ENCODE peak calls at places on chromosomes 4 and X, in six cellular contexts. One of them, this sample, is unnamed.
A peak's percentile ranks its signal among the peaks of the same experiment; 100 is the strongest.

GRCh38 chr4:128267745-128268144 is 19.9 kb downstream of the PGRMC2 start:
- DNase-seq in heart right ventricle: no peak
- DNase-seq in sigmoid colon: no peak
- DNase-seq in AG04449: no peak
- DNase-seq in fibroblast of pulmonary artery: no peak
- DNase-seq in stimulated activated CD8-positive, alpha-beta memory T cell treated with anti-CD3 and anti-CD28 coated beads, Interleukin-15, amount 100 ng/mL, for 24 hours: no peak
- DNase-seq in this sample: no peak

GRCh38 chr4:76690091-76690905 is 207.6 kb downstream of the SOWAHB start:
- DNase-seq in heart right ventricle: no peak
- DNase-seq in sigmoid colon: no peak
- DNase-seq in AG04449: no peak
- DNase-seq in fibroblast of pulmonary artery: no peak
- DNase-seq in stimulated activated CD8-positive, alpha-beta memory T cell treated with anti-CD3 and anti-CD28 coated beads, Interleukin-15, amount 100 ng/mL, for 24 hours: no peak
- DNase-seq in this sample: no peak

GRCh38 chr4:11843927-11844326 is 415.2 kb upstream of the HS3ST1 start:
- DNase-seq in heart right ventricle: no peak
- DNase-seq in sigmoid colon: no peak
- DNase-seq in AG04449: no peak
- DNase-seq in fibroblast of pulmonary artery: no peak
- DNase-seq in stimulated activated CD8-positive, alpha-beta memory T cell treated with anti-CD3 and anti-CD28 coated beads, Interleukin-15, amount 100 ng/mL, for 24 hours: no peak
- DNase-seq in this sample: no peak

GRCh38 chrX:40964633-40965586 is 120.3 kb upstream of the USP9X start:
- DNase-seq in heart right ventricle: no peak
- DNase-seq in sigmoid colon: no peak
- DNase-seq in AG04449: no peak
- DNase-seq in fibroblast of pulmonary artery: no peak
- DNase-seq in stimulated activated CD8-positive, alpha-beta memory T cell treated with anti-CD3 and anti-CD28 coated beads, Interleukin-15, amount 100 ng/mL, for 24 hours: no peak
- DNase-seq in this sample: no peak

GRCh38 chr4:157550028-157550427 is 329.5 kb downstream of the GRIA2 start:
- DNase-seq in heart right ventricle: no peak
- DNase-seq in sigmoid colon: no peak
- DNase-seq in AG04449: no peak
- DNase-seq in fibroblast of pulmonary artery: no peak
- DNase-seq in stimulated activated CD8-positive, alpha-beta memory T cell treated with anti-CD3 and anti-CD28 coated beads, Interleukin-15, amount 100 ng/mL, for 24 hours: no peak
- DNase-seq in this sample: no peak

GRCh38 chrX:139194571-139195280 is 335.8 kb upstream of the F9 start:
- DNase-seq in heart right ventricle: peak; percentile 15
- DNase-seq in sigmoid colon: no peak
- DNase-seq in AG04449: no peak
- DNase-seq in fibroblast of pulmonary artery: no peak
- DNase-seq in stimulated activated CD8-positive, alpha-beta memory T cell treated with anti-CD3 and anti-CD28 coated beads, Interleukin-15, amount 100 ng/mL, for 24 hours: no peak
- DNase-seq in this sample: no peak

GRCh38 chr4:16337936-16338335 is 111.7 kb upstream of the TAPT1 start:
- DNase-seq in heart right ventricle: no peak
- DNase-seq in sigmoid colon: no peak
- DNase-seq in AG04449: no peak
- DNase-seq in fibroblast of pulmonary artery: peak; percentile 31
- DNase-seq in stimulated activated CD8-positive, alpha-beta memory T cell treated with anti-CD3 and anti-CD28 coated beads, Interleukin-15, amount 100 ng/mL, for 24 hours: no peak
- DNase-seq in this sample: no peak

GRCh38 chr4:151361966-151362365 is 36.6 kb upstream of the SH3D19 start:
- DNase-seq in heart right ventricle: no peak
- DNase-seq in sigmoid colon: no peak
- DNase-seq in AG04449: no peak
- DNase-seq in fibroblast of pulmonary artery: no peak
- DNase-seq in stimulated activated CD8-positive, alpha-beta memory T cell treated with anti-CD3 and anti-CD28 coated beads, Interleukin-15, amount 100 ng/mL, for 24 hours: no peak
- DNase-seq in this sample: no peak

GRCh38 chr4:101020956-101021355 is 326.4 kb downstream of the PPP3CA start:
- DNase-seq in heart right ventricle: no peak
- DNase-seq in sigmoid colon: no peak
- DNase-seq in AG04449: no peak
- DNase-seq in fibroblast of pulmonary artery: peak; percentile 80
- DNase-seq in stimulated activated CD8-positive, alpha-beta memory T cell treated with anti-CD3 and anti-CD28 coated beads, Interleukin-15, amount 100 ng/mL, for 24 hours: no peak
- DNase-seq in this sample: no peak

GRCh38 chrX:121579016-121579760 is 531.8 kb downstream of the GLUD2 start:
- DNase-seq in heart right ventricle: peak; percentile 13
- DNase-seq in sigmoid colon: no peak
- DNase-seq in AG04449: no peak
- DNase-seq in fibroblast of pulmonary artery: peak; percentile 53
- DNase-seq in stimulated activated CD8-positive, alpha-beta memory T cell treated with anti-CD3 and anti-CD28 coated beads, Interleukin-15, amount 100 ng/mL, for 24 hours: no peak
- DNase-seq in this sample: no peak

GRCh38 chr4:57043304-57044251 is 64.9 kb downstream of the POLR2B start:
- DNase-seq in heart right ventricle: peak; percentile 75
- DNase-seq in sigmoid colon: no peak
- DNase-seq in AG04449: peak; percentile 60
- DNase-seq in fibroblast of pulmonary artery: peak; percentile 82
- DNase-seq in stimulated activated CD8-positive, alpha-beta memory T cell treated with anti-CD3 and anti-CD28 coated beads, Interleukin-15, amount 100 ng/mL, for 24 hours: no peak
- DNase-seq in this sample: no peak

GRCh38 chrX:107654778-107655761 is 26.8 kb downstream of the PRPS1 start:
- DNase-seq in heart right ventricle: peak; percentile 50
- DNase-seq in sigmoid colon: peak; percentile 88
- DNase-seq in AG04449: no peak
- DNase-seq in fibroblast of pulmonary artery: peak; percentile 80
- DNase-seq in stimulated activated CD8-positive, alpha-beta memory T cell treated with anti-CD3 and anti-CD28 coated beads, Interleukin-15, amount 100 ng/mL, for 24 hours: no peak
- DNase-seq in this sample: no peak

GRCh38 chr4:119300388-119301131 is 21.4 kb downstream of the FABP2 start:
- DNase-seq in heart right ventricle: peak; percentile 92
- DNase-seq in sigmoid colon: peak; percentile 96
- DNase-seq in AG04449: peak; percentile 63
- DNase-seq in fibroblast of pulmonary artery: peak; percentile 92
- DNase-seq in stimulated activated CD8-positive, alpha-beta memory T cell treated with anti-CD3 and anti-CD28 coated beads, Interleukin-15, amount 100 ng/mL, for 24 hours: peak; percentile 80
- DNase-seq in this sample: no peak

GRCh38 chr4:127606823-127607222 is 25.9 kb upstream of the INTU start:
- DNase-seq in heart right ventricle: no peak
- DNase-seq in sigmoid colon: no peak
- DNase-seq in AG04449: no peak
- DNase-seq in fibroblast of pulmonary artery: no peak
- DNase-seq in stimulated activated CD8-positive, alpha-beta memory T cell treated with anti-CD3 and anti-CD28 coated beads, Interleukin-15, amount 100 ng/mL, for 24 hours: no peak
- DNase-seq in this sample: no peak

GRCh38 chr4:21307709-21308108 is 607.5 kb downstream of the PACRGL start:
- DNase-seq in heart right ventricle: no peak
- DNase-seq in sigmoid colon: no peak
- DNase-seq in AG04449: no peak
- DNase-seq in fibroblast of pulmonary artery: no peak
- DNase-seq in stimulated activated CD8-positive, alpha-beta memory T cell treated with anti-CD3 and anti-CD28 coated beads, Interleukin-15, amount 100 ng/mL, for 24 hours: no peak
- DNase-seq in this sample: no peak

GRCh38 chrX:41491267-41492004 is 44.3 kb downstream of the NYX start:
- DNase-seq in heart right ventricle: no peak
- DNase-seq in sigmoid colon: peak; percentile 75
- DNase-seq in AG04449: peak; percentile 58
- DNase-seq in fibroblast of pulmonary artery: peak; percentile 89
- DNase-seq in stimulated activated CD8-positive, alpha-beta memory T cell treated with anti-CD3 and anti-CD28 coated beads, Interleukin-15, amount 100 ng/mL, for 24 hours: no peak
- DNase-seq in this sample: no peak

GRCh38 chrX:27966955-27967354 is 14.3 kb downstream of the DCAF8L1 start:
- DNase-seq in heart right ventricle: no peak
- DNase-seq in sigmoid colon: no peak
- DNase-seq in AG04449: no peak
- DNase-seq in fibroblast of pulmonary artery: peak; percentile 89
- DNase-seq in stimulated activated CD8-positive, alpha-beta memory T cell treated with anti-CD3 and anti-CD28 coated beads, Interleukin-15, amount 100 ng/mL, for 24 hours: no peak
- DNase-seq in this sample: no peak

GRCh38 chrX:148500428-148501120 is at the start of gene AFF2:
- DNase-seq in heart right ventricle: peak; percentile 4
- DNase-seq in sigmoid colon: no peak
- DNase-seq in AG04449: no peak
- DNase-seq in fibroblast of pulmonary artery: peak; percentile 9
- DNase-seq in stimulated activated CD8-positive, alpha-beta memory T cell treated with anti-CD3 and anti-CD28 coated beads, Interleukin-15, amount 100 ng/mL, for 24 hours: no peak
- DNase-seq in this sample: no peak

GRCh38 chrX:65697173-65697572 is 29.7 kb downstream of the MSN start:
- DNase-seq in heart right ventricle: no peak
- DNase-seq in sigmoid colon: no peak
- DNase-seq in AG04449: no peak
- DNase-seq in fibroblast of pulmonary artery: peak; percentile 47
- DNase-seq in stimulated activated CD8-positive, alpha-beta memory T cell treated with anti-CD3 and anti-CD28 coated beads, Interleukin-15, amount 100 ng/mL, for 24 hours: no peak
- DNase-seq in this sample: no peak

GRCh38 chr4:74549936-74550335 is 105.0 kb downstream of the AREG start:
- DNase-seq in heart right ventricle: no peak
- DNase-seq in sigmoid colon: no peak
- DNase-seq in AG04449: no peak
- DNase-seq in fibroblast of pulmonary artery: peak; percentile 39
- DNase-seq in stimulated activated CD8-positive, alpha-beta memory T cell treated with anti-CD3 and anti-CD28 coated beads, Interleukin-15, amount 100 ng/mL, for 24 hours: no peak
- DNase-seq in this sample: no peak

GRCh38 chr4:153464068-153464467 is 2.1 kb upstream of the TMEM131L start:
- DNase-seq in heart right ventricle: no peak
- DNase-seq in sigmoid colon: no peak
- DNase-seq in AG04449: no peak
- DNase-seq in fibroblast of pulmonary artery: no peak
- DNase-seq in stimulated activated CD8-positive, alpha-beta memory T cell treated with anti-CD3 and anti-CD28 coated beads, Interleukin-15, amount 100 ng/mL, for 24 hours: no peak
- DNase-seq in this sample: no peak

GRCh38 chr4:57280481-57280880 is 170.3 kb upstream of the IGFBP7 start:
- DNase-seq in heart right ventricle: no peak
- DNase-seq in sigmoid colon: no peak
- DNase-seq in AG04449: no peak
- DNase-seq in fibroblast of pulmonary artery: no peak
- DNase-seq in stimulated activated CD8-positive, alpha-beta memory T cell treated with anti-CD3 and anti-CD28 coated beads, Interleukin-15, amount 100 ng/mL, for 24 hours: no peak
- DNase-seq in this sample: no peak

GRCh38 chr4:171565130-171565788 is 247.9 kb upstream of the GALNTL6 start:
- DNase-seq in heart right ventricle: no peak
- DNase-seq in sigmoid colon: no peak
- DNase-seq in AG04449: no peak
- DNase-seq in fibroblast of pulmonary artery: no peak
- DNase-seq in stimulated activated CD8-positive, alpha-beta memory T cell treated with anti-CD3 and anti-CD28 coated beads, Interleukin-15, amount 100 ng/mL, for 24 hours: no peak
- DNase-seq in this sample: no peak

GRCh38 chr4:17511041-17511949 is 595 bp downstream of the QDPR start:
- DNase-seq in heart right ventricle: peak; percentile 44
- DNase-seq in sigmoid colon: peak; percentile 85
- DNase-seq in AG04449: no peak
- DNase-seq in fibroblast of pulmonary artery: peak; percentile 52
- DNase-seq in stimulated activated CD8-positive, alpha-beta memory T cell treated with anti-CD3 and anti-CD28 coated beads, Interleukin-15, amount 100 ng/mL, for 24 hours: no peak
- DNase-seq in this sample: no peak

GRCh38 chr4:82484987-82485783 is 54.8 kb downstream of the ENOPH1 start:
- DNase-seq in heart right ventricle: peak; percentile 20
- DNase-seq in sigmoid colon: no peak
- DNase-seq in AG04449: no peak
- DNase-seq in fibroblast of pulmonary artery: peak; percentile 22
- DNase-seq in stimulated activated CD8-positive, alpha-beta memory T cell treated with anti-CD3 and anti-CD28 coated beads, Interleukin-15, amount 100 ng/mL, for 24 hours: no peak
- DNase-seq in this sample: no peak

GRCh38 chr4:64545593-64545992 is 136.3 kb upstream of the TECRL start:
- DNase-seq in heart right ventricle: no peak
- DNase-seq in sigmoid colon: no peak
- DNase-seq in AG04449: no peak
- DNase-seq in fibroblast of pulmonary artery: no peak
- DNase-seq in stimulated activated CD8-positive, alpha-beta memory T cell treated with anti-CD3 and anti-CD28 coated beads, Interleukin-15, amount 100 ng/mL, for 24 hours: no peak
- DNase-seq in this sample: no peak

GRCh38 chrX:156002517-156002916 is 5.0 kb downstream of the IL9R start:
- DNase-seq in heart right ventricle: no peak
- DNase-seq in sigmoid colon: no peak
- DNase-seq in AG04449: no peak
- DNase-seq in fibroblast of pulmonary artery: no peak
- DNase-seq in stimulated activated CD8-positive, alpha-beta memory T cell treated with anti-CD3 and anti-CD28 coated beads, Interleukin-15, amount 100 ng/mL, for 24 hours: no peak
- DNase-seq in this sample: no peak

GRCh38 chrX:151488677-151489076 is 74.8 kb upstream of the PASD1 start:
- DNase-seq in heart right ventricle: no peak
- DNase-seq in sigmoid colon: no peak
- DNase-seq in AG04449: no peak
- DNase-seq in fibroblast of pulmonary artery: no peak
- DNase-seq in stimulated activated CD8-positive, alpha-beta memory T cell treated with anti-CD3 and anti-CD28 coated beads, Interleukin-15, amount 100 ng/mL, for 24 hours: no peak
- DNase-seq in this sample: no peak

GRCh38 chr4:40438384-40439026 is 103.4 kb downstream of the CHRNA9 start:
- DNase-seq in heart right ventricle: no peak
- DNase-seq in sigmoid colon: no peak
- DNase-seq in AG04449: no peak
- DNase-seq in fibroblast of pulmonary artery: no peak
- DNase-seq in stimulated activated CD8-positive, alpha-beta memory T cell treated with anti-CD3 and anti-CD28 coated beads, Interleukin-15, amount 100 ng/mL, for 24 hours: no peak
- DNase-seq in this sample: no peak

GRCh38 chr4:65665951-65666523 is 4.3 kb downstream of the EPHA5 start:
- DNase-seq in heart right ventricle: no peak
- DNase-seq in sigmoid colon: no peak
- DNase-seq in AG04449: no peak
- DNase-seq in fibroblast of pulmonary artery: no peak
- DNase-seq in stimulated activated CD8-positive, alpha-beta memory T cell treated with anti-CD3 and anti-CD28 coated beads, Interleukin-15, amount 100 ng/mL, for 24 hours: no peak
- DNase-seq in this sample: peak; percentile 86

GRCh38 chrX:144006811-144007210 is 122.9 kb downstream of the UBE2NL start:
- DNase-seq in heart right ventricle: no peak
- DNase-seq in sigmoid colon: no peak
- DNase-seq in AG04449: no peak
- DNase-seq in fibroblast of pulmonary artery: peak; percentile 51
- DNase-seq in stimulated activated CD8-positive, alpha-beta memory T cell treated with anti-CD3 and anti-CD28 coated beads, Interleukin-15, amount 100 ng/mL, for 24 hours: no peak
- DNase-seq in this sample: no peak

GRCh38 chr4:73674451-73674919 is 54.2 kb upstream of the RASSF6 start:
- DNase-seq in heart right ventricle: no peak
- DNase-seq in sigmoid colon: no peak
- DNase-seq in AG04449: no peak
- DNase-seq in fibroblast of pulmonary artery: no peak
- DNase-seq in stimulated activated CD8-positive, alpha-beta memory T cell treated with anti-CD3 and anti-CD28 coated beads, Interleukin-15, amount 100 ng/mL, for 24 hours: no peak
- DNase-seq in this sample: no peak

GRCh38 chr4:64822405-64822804 is 413.2 kb upstream of the TECRL start:
- DNase-seq in heart right ventricle: no peak
- DNase-seq in sigmoid colon: no peak
- DNase-seq in AG04449: no peak
- DNase-seq in fibroblast of pulmonary artery: no peak
- DNase-seq in stimulated activated CD8-positive, alpha-beta memory T cell treated with anti-CD3 and anti-CD28 coated beads, Interleukin-15, amount 100 ng/mL, for 24 hours: no peak
- DNase-seq in this sample: no peak

GRCh38 chr4:1593038-1593417 is 91.1 kb downstream of the FAM53A start:
- DNase-seq in heart right ventricle: no peak
- DNase-seq in sigmoid colon: peak; percentile 56
- DNase-seq in AG04449: no peak
- DNase-seq in fibroblast of pulmonary artery: no peak
- DNase-seq in stimulated activated CD8-positive, alpha-beta memory T cell treated with anti-CD3 and anti-CD28 coated beads, Interleukin-15, amount 100 ng/mL, for 24 hours: no peak
- DNase-seq in this sample: no peak

GRCh38 chr4:152935661-152936445 is at the start of gene FHDC1:
- DNase-seq in heart right ventricle: no peak
- DNase-seq in sigmoid colon: no peak
- DNase-seq in AG04449: no peak
- DNase-seq in fibroblast of pulmonary artery: no peak
- DNase-seq in stimulated activated CD8-positive, alpha-beta memory T cell treated with anti-CD3 and anti-CD28 coated beads, Interleukin-15, amount 100 ng/mL, for 24 hours: no peak
- DNase-seq in this sample: no peak

GRCh38 chr4:122341906-122342305 is 36.9 kb upstream of the ADAD1 start:
- DNase-seq in heart right ventricle: no peak
- DNase-seq in sigmoid colon: no peak
- DNase-seq in AG04449: peak; percentile 66
- DNase-seq in fibroblast of pulmonary artery: peak; percentile 91
- DNase-seq in stimulated activated CD8-positive, alpha-beta memory T cell treated with anti-CD3 and anti-CD28 coated beads, Interleukin-15, amount 100 ng/mL, for 24 hours: no peak
- DNase-seq in this sample: no peak

GRCh38 chr4:169745291-169745690 is 12.5 kb downstream of the HPF1 start:
- DNase-seq in heart right ventricle: no peak
- DNase-seq in sigmoid colon: no peak
- DNase-seq in AG04449: peak; percentile 53
- DNase-seq in fibroblast of pulmonary artery: peak; percentile 71
- DNase-seq in stimulated activated CD8-positive, alpha-beta memory T cell treated with anti-CD3 and anti-CD28 coated beads, Interleukin-15, amount 100 ng/mL, for 24 hours: no peak
- DNase-seq in this sample: no peak

GRCh38 chr4:101018836-101019235 is 328.5 kb downstream of the PPP3CA start:
- DNase-seq in heart right ventricle: no peak
- DNase-seq in sigmoid colon: no peak
- DNase-seq in AG04449: no peak
- DNase-seq in fibroblast of pulmonary artery: no peak
- DNase-seq in stimulated activated CD8-positive, alpha-beta memory T cell treated with anti-CD3 and anti-CD28 coated beads, Interleukin-15, amount 100 ng/mL, for 24 hours: no peak
- DNase-seq in this sample: no peak

This sample was measured in NCI-H446 treated with DMSO at 0.1 percent for 48 hours.